ENCODE peak calls at places on chromosomes 11 and 22, in eight cellular contexts. H, U, Z, P, A, D, O and F are unnamed samples.

GRCh38 chr22:35596821-35597220 is 20.3 kb downstream of the MB start:
- DNase-seq in H (no peak), U (no peak), Z (no peak), P (no peak), A (no peak), D (no peak), O (no peak), F (no peak)

GRCh38 chr11:27385245-27385644 is 22.2 kb upstream of the CCDC34 start:
- DNase-seq in H (peak; percentile 85), U (no peak), Z (no peak), P (no peak), A (no peak), D (no peak), O (no peak), F (no peak)

GRCh38 chr11:65606876-65607613 is 7.0 kb downstream of the MAP3K11 start:
- DNase-seq in H (peak; percentile 97), U (peak; percentile 96), Z (no peak), P (no peak), A (peak; percentile 67), D (peak; percentile 88), O (no peak), F (no peak)

GRCh38 chr11:69307421-69307820 is 13.5 kb downstream of the MYEOV start:
- DNase-seq in H (no peak), U (no peak), Z (no peak), P (no peak), A (no peak), D (no peak), O (no peak), F (peak; percentile 8)

GRCh38 chr11:96303067-96303466 is 39.9 kb downstream of the MAML2 start:
- DNase-seq in H (peak; percentile 81), U (no peak), Z (no peak), P (no peak), A (no peak), D (no peak), O (no peak), F (no peak)

GRCh38 chr22:44574581-44575343 is 76.7 kb upstream of the RTL6 start:
- DNase-seq in H (no peak), U (no peak), Z (no peak), P (no peak), A (no peak), D (no peak), O (no peak), F (no peak)

GRCh38 chr11:46977940-46978595 is 41.5 kb downstream of the CSTPP1 start:
- DNase-seq in H (peak; percentile 23), U (no peak), Z (no peak), P (no peak), A (no peak), D (no peak), O (no peak), F (no peak)

GRCh38 chr22:30078320-30079311 is 1.6 kb upstream of the HORMAD2 start:
- DNase-seq in H (no peak), U (no peak), Z (peak; percentile 75), P (no peak), A (no peak), D (no peak), O (peak; percentile 13), F (no peak)

GRCh38 chr11:134802598-134802997 is 390.6 kb upstream of the B3GAT1 start:
- DNase-seq in H (no peak), U (no peak), Z (no peak), P (no peak), A (no peak), D (no peak), O (no peak), F (no peak)

GRCh38 chr11:110356769-110357671 is 60.6 kb upstream of the RDX start:
- DNase-seq in H (no peak), U (no peak), Z (no peak), P (no peak), A (no peak), D (no peak), O (no peak), F (no peak)

GRCh38 chr11:114896594-114896993 is 218.3 kb downstream of the NXPE2 start:
- DNase-seq in H (no peak), U (no peak), Z (no peak), P (no peak), A (no peak), D (no peak), O (no peak), F (no peak)

GRCh38 chr11:75352417-75353206 is 1.2 kb upstream of the ARRB1 start:
- DNase-seq in H (no peak), U (no peak), Z (peak; percentile 42), P (peak; percentile 71), A (no peak), D (no peak), O (no peak), F (no peak)

GRCh38 chr11:8766043-8766992 is 83.7 kb downstream of the RPL27A start:
- DNase-seq in H (peak; percentile 58), U (no peak), Z (no peak), P (no peak), A (no peak), D (no peak), O (no peak), F (no peak)

GRCh38 chr11:133228406-133229330 is 303.6 kb downstream of the OPCML start:
- DNase-seq in H (no peak), U (peak; percentile 54), Z (no peak), P (no peak), A (no peak), D (no peak), O (no peak), F (no peak)

GRCh38 chr22:49817359-49817758 is 10.3 kb downstream of the BRD1 start:
- DNase-seq in H (no peak), U (no peak), Z (no peak), P (no peak), A (no peak), D (no peak), O (no peak), F (no peak)

GRCh38 chr22:33889748-33890147 is 30.5 kb downstream of the LARGE1 start:
- DNase-seq in H (no peak), U (no peak), Z (peak; percentile 66), P (no peak), A (no peak), D (no peak), O (no peak), F (no peak)

GRCh38 chr11:19955660-19956059 is 204.6 kb downstream of the DBX1 start:
- DNase-seq in H (no peak), U (no peak), Z (no peak), P (no peak), A (no peak), D (no peak), O (no peak), F (no peak)

GRCh38 chr11:117872420-117872961 is 4.0 kb downstream of the FXYD6 start:
- DNase-seq in H (no peak), U (no peak), Z (no peak), P (no peak), A (no peak), D (no peak), O (no peak), F (no peak)

GRCh38 chr11:113193894-113194293 is 120.5 kb upstream of the TTC12 start:
- DNase-seq in H (peak; percentile 10), U (no peak), Z (peak; percentile 3), P (no peak), A (no peak), D (no peak), O (no peak), F (no peak)

GRCh38 chr11:27718853-27719574 is 18.8 kb upstream of the BDNF start:
- DNase-seq in H (peak; percentile 72), U (peak; percentile 76), Z (no peak), P (no peak), A (peak; percentile 46), D (no peak), O (no peak), F (no peak)

GRCh38 chr11:122115520-122116343 is at the start of gene BLID:
- DNase-seq in H (peak; percentile 60), U (peak; percentile 61), Z (peak; percentile 22), P (no peak), A (peak; percentile 20), D (no peak), O (no peak), F (no peak)

GRCh38 chr22:49008682-49009235 is 818.9 kb downstream of the BRD1 start:
- DNase-seq in H (no peak), U (no peak), Z (no peak), P (peak; percentile 15), A (no peak), D (no peak), O (no peak), F (no peak)

GRCh38 chr11:95487391-95487790 is 256.4 kb upstream of the SESN3 start:
- DNase-seq in H (no peak), U (no peak), Z (peak; percentile 91), P (no peak), A (no peak), D (no peak), O (no peak), F (peak; percentile 26)

GRCh38 chr11:60924110-60924905 is at the start of gene TMEM132A:
- DNase-seq in H (peak; percentile 58), U (peak; percentile 84), Z (no peak), P (peak; percentile 57), A (peak; percentile 48), D (peak; percentile 29), O (no peak), F (no peak)
- TF ChIP-seq CTCF in H (no peak), U (no peak), Z (no peak), P (no peak), A (no peak), D (no peak), O (no peak), F (no peak)

DNA sequence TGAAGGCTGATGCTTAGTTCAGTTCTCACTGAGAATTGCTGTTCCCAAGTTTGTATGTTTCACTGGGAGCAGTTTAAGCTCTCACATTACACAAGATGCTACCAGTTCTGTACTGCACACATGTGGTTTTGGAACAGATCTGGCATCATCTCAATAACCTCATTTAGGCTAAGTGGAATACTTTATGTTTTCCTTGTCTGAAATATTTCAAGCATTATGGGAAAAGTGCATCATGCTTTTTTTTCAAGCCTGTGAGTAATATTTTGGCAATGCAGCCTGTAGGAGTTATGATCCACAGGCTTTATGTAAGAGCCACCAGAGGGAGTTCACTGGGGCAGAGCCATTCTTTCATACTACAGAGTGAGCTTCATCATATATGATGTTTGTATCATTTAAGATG is 141.5 kb downstream of the OR4C45 start:
- DNase-seq in H (no peak), U (no peak), Z (no peak), P (no peak), A (no peak), D (no peak), O (no peak), F (no peak)
- TF ChIP-seq CTCF in H (no peak), U (no peak), Z (no peak), P (no peak), A (no peak), D (no peak), O (no peak), F (no peak)

GRCh38 chr11:106415510-106415909 is 338.0 kb downstream of the AASDHPPT start:
- DNase-seq in H (no peak), U (no peak), Z (no peak), P (no peak), A (no peak), D (no peak), O (no peak), F (no peak)
- TF ChIP-seq CTCF in H (no peak), U (no peak), Z (no peak), P (no peak), A (peak; percentile 45), D (no peak), O (no peak), F (no peak)

DNA sequence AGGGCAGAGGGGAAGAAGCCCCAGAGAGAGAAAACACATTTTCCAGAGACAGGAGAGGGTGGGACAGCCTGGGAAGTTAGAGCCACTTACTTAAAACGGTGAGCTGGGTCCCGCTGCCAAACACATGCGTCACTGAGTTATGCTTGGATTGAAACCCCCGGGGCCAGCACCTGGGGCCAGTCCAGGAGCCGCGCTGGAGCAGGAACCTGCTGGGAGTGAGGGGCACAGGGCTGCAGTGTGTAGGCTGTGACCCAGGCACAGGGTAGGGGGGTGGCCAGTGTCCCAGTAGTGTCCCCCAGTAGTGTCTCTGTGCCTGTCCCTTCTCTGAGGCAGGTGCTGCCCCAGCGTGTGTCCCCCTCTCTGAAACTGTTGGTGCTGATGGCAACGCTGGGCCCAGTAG is 5.2 kb downstream of the IGLL1 start:
- DNase-seq in H (no peak), U (no peak), Z (no peak), P (no peak), A (no peak), D (no peak), O (no peak), F (no peak)
- TF ChIP-seq CTCF in H (no peak), U (no peak), Z (no peak), P (no peak), A (no peak), D (no peak), O (no peak), F (no peak)